ENCODE peak calls at places on chromosomes 6 and 20, in four cellular contexts. N is stimulated activated CD4-positive, alpha-beta T cell treated with anti-CD3 and anti-CD28 coated beads, TNF-alpha, amount 100 ng/mL, for 24 hours; O is H54; B is fibroblast of the conjunctiva. V is an unnamed sample.
A peak's percentile ranks its signal among the peaks of the same experiment; 100 is the strongest.

GRCh38 chr20:50467618-50468373 is 42.4 kb upstream of the PTPN1 start:
- DNase-seq in N (no peak), O (peak; percentile 38), B (peak; percentile 43), V (peak; percentile 48)

GRCh38 chr6:139231206-139231605 is 60.6 kb downstream of the TXLNB start:
- DNase-seq in N (no peak), B (no peak), O (no peak), V (no peak)

GRCh38 chr6:112039431-112039770 is 14.5 kb upstream of the CCN6 start:
- DNase-seq in N (no peak), O (no peak), B (no peak), V (no peak)

GRCh38 chr6:53343092-53343491 is 5.7 kb downstream of the ELOVL5 start:
- DNase-seq in B (no peak), O (no peak), N (no peak), V (no peak)

GRCh38 chr6:115753446-115753845 is 307.2 kb downstream of the FRK start:
- DNase-seq in O (no peak), B (no peak), N (no peak), V (no peak)

GRCh38 chr6:156348376-156348775 is 428.8 kb upstream of the ARID1B start:
- DNase-seq in O (no peak), B (no peak), N (no peak), V (no peak)

GRCh38 chr6:21996425-21997207 is 300.2 kb downstream of the PRL start:
- DNase-seq in N (no peak), B (no peak), O (no peak), V (no peak)

GRCh38 chr20:34049897-34050695 is 56.4 kb downstream of the RALY start:
- DNase-seq in B (no peak), O (no peak), N (no peak), V (no peak)

GRCh38 chr6:166023273-166023989 is 144.2 kb downstream of the TBXT start:
- DNase-seq in B (no peak), N (no peak), O (no peak), V (no peak)

GRCh38 chr6:89079611-89080213 is 839 bp upstream of the PNRC1 start:
- DNase-seq in B (peak; percentile 59), N (no peak), O (no peak), V (no peak)

GRCh38 chr6:111564482-111564945 is 41.2 kb downstream of the TRAF3IP2 start:
- DNase-seq in B (no peak), O (peak; percentile 8), N (no peak), V (peak; percentile 80)

GRCh38 chr20:50012282-50013263 is 29.8 kb downstream of the SNAI1 start:
- DNase-seq in O (no peak), B (no peak), N (no peak), V (peak; percentile 36)

GRCh38 chr6:53582963-53583362 is 38.1 kb upstream of the GCLC start:
- DNase-seq in N (no peak), B (no peak), O (no peak), V (no peak)

GRCh38 chr6:43689421-43689820 is 1.8 kb upstream of the MRPS18A start:
- DNase-seq in B (no peak), O (no peak), N (no peak), V (no peak)

GRCh38 chr20:58233881-58234528 is 5.6 kb upstream of the ANKRD60 start:
- DNase-seq in B (no peak), O (peak; percentile 61), N (no peak), V (peak; percentile 65)

GRCh38 chr6:139482184-139482751 is 107.8 kb upstream of the CITED2 start:
- DNase-seq in B (no peak), O (no peak), N (no peak), V (no peak)

GRCh38 chr6:14765106-14765505 is 480.8 kb upstream of the JARID2 start:
- DNase-seq in O (no peak), B (no peak), N (no peak), V (no peak)

GRCh38 chr6:8182209-8182845 is 80.0 kb upstream of the EEF1E1 start:
- DNase-seq in N (no peak), O (no peak), B (peak; percentile 17), V (no peak)

GRCh38 chr6:52261229-52261628 is 16.9 kb upstream of the IL17F start:
- DNase-seq in B (peak; percentile 47), O (no peak), N (no peak), V (no peak)

GRCh38 chr20:62602550-62602949 is 39.8 kb upstream of the SLCO4A1 start:
- DNase-seq in B (no peak), N (no peak), O (peak; percentile 73), V (no peak)

GRCh38 chr20:57188576-57189079 is 77.8 kb downstream of the BMP7 start:
- DNase-seq in B (no peak), N (no peak), O (no peak), V (no peak)

GRCh38 chr20:17614176-17614811 is 44.4 kb downstream of the DSTN start:
- DNase-seq in O (peak; percentile 5), B (peak; percentile 37), N (no peak), V (no peak)

GRCh38 chr6:166996406-166996805 is 2.8 kb upstream of the CEP43 start:
- DNase-seq in N (no peak), B (no peak), O (no peak), V (no peak)

GRCh38 chr20:44204156-44204831 is 6.3 kb downstream of the OSER1 start:
- DNase-seq in N (no peak), B (peak; percentile 84), O (peak; percentile 66), V (no peak)

GRCh38 chr20:33679758-33680485 is 5.7 kb upstream of the NECAB3 start:
- DNase-seq in O (no peak), B (no peak), N (no peak), V (no peak)

GRCh38 chr20:45765980-45766379 is 25.7 kb downstream of the WFDC3 start:
- DNase-seq in O (no peak), B (no peak), N (no peak), V (no peak)

V was measured in WERI-Rb-1.